ENCODE peak calls at places on chromosomes 3 and 15, in nine cellular contexts. P is tibial artery, G is lower lobe of right lung, K is esophagus squamous epithelium, O is right atrium auricular region, W is hepatocyte, J is breast epithelium, N is psoas muscle, X is IMR-90. Z is an unnamed sample.

GRCh38 chr15:35999211-35999610 is 453.2 kb upstream of the DPH6 start:
- DNase-seq in P (no peak), G (no peak), K (no peak), O (no peak), W (no peak), J (no peak), N (no peak), X (no peak), Z (no peak)

GRCh38 chr15:69529141-69529540 is 76.5 kb downstream of the RPLP1 start:
- DNase-seq in P (peak; percentile 11), G (no peak), K (no peak), O (no peak), W (no peak), J (no peak), N (no peak), X (no peak), Z (no peak)

GRCh38 chr3:180018588-180018987 is 18.1 kb downstream of the PEX5L start:
- DNase-seq in P (no peak), G (no peak), K (no peak), O (no peak), W (no peak), J (no peak), N (no peak), X (no peak), Z (no peak)

GRCh38 chr15:69893863-69894262 is 203.9 kb downstream of the TLE3 start:
- DNase-seq in P (peak; percentile 72), G (no peak), K (no peak), O (peak; percentile 74), W (peak; percentile 36), J (no peak), N (peak; percentile 80), X (peak; percentile 60), Z (peak; percentile 5)

GRCh38 chr3:42019144-42019952 is 57.4 kb upstream of the ULK4 start:
- DNase-seq in P (no peak), G (no peak), K (no peak), O (no peak), W (no peak), J (no peak), N (no peak), X (no peak), Z (peak; percentile 64)

GRCh38 chr15:94070341-94071275 is 160.8 kb upstream of the MCTP2 start:
- DNase-seq in P (no peak), G (peak; percentile 53), K (no peak), O (no peak), W (peak; percentile 56), J (no peak), N (no peak), X (no peak), Z (no peak)

GRCh38 chr3:94026623-94027022 is 1.8 kb downstream of the STX19 start:
- DNase-seq in P (no peak), G (no peak), K (no peak), O (no peak), W (no peak), J (no peak), N (no peak), X (no peak), Z (no peak)

GRCh38 chr15:38066612-38067011 is 132.2 kb downstream of the TMCO5A start:
- DNase-seq in P (no peak), G (no peak), K (no peak), O (no peak), W (no peak), J (no peak), N (no peak), X (no peak), Z (no peak)

GRCh38 chr15:54082836-54083492 is 104.7 kb downstream of the UNC13C start:
- DNase-seq in P (no peak), G (no peak), K (no peak), O (no peak), W (no peak), J (no peak), N (no peak), X (peak; percentile 0), Z (no peak)
- TF ChIP-seq CTCF in P (peak; percentile 51), G (peak; percentile 61), K (peak; percentile 52), O (no peak), W (peak; percentile 43), J (peak; percentile 21), N (peak; percentile 37), X (peak; percentile 55), Z (peak; percentile 58)

GRCh38 chr15:87045741-87046140 is 966.1 kb downstream of the AGBL1 start:
- DNase-seq in P (no peak), G (no peak), K (no peak), O (no peak), W (no peak), J (no peak), N (no peak), X (no peak), Z (no peak)
- H3K9me3 ChIP-seq in P (no peaks in the 10 kb centered on the region), G (no peaks in the 10 kb centered on the region), K (no peaks in the 10 kb centered on the region), O (no peaks in the 10 kb centered on the region), W (no peaks in the 10 kb centered on the region), J (no peaks in the 10 kb centered on the region), N (no peaks in the 10 kb centered on the region), X (peaks cover 9% of the 10 kb centered on the region), Z (no peaks in the 10 kb centered on the region)

DNA sequence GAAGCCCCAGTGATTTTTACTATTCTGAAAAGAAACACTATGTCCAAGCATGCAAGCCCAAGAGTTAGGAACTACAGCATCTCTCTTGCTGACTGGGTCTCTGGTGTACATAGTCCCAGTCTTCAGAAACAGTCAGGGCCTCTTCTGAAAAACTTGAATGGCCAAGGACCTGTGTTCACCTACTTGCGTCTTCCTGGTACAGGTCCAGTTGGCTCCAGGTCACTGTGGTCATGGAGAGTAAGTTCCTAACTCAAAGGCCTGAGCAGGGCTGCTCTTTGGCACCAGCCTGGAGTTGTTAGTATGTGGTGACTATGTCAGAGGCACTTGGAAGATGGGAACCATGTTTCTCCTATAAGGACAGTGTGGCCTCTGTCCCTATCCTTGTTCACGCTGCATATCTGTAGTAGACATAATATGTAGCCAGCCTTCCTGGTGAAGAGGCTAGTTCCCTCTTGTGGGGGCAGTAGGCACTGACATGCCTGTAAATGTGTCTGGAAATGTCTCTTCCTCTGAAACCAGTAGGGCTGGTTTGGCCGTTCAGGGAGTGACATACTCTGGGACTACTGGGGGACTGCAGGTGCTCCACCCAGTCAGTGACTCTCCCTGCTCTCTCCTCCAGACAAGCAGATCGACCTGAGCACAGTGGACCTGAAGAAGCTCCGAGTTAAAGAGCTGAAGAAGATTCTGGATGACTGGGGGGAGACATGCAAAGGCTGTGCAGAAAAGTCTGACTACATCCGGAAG is 2.6 kb upstream of the RBM15B start:
- DNase-seq in P (peak; percentile 60), G (no peak), K (no peak), O (no peak), W (peak; percentile 78), J (peak; percentile 63), N (no peak), X (peak; percentile 20), Z (peak; percentile 95)
- TF ChIP-seq CTCF in P (no peak), G (peak; percentile 13), K (peak; percentile 80), O (no peak), W (peak; percentile 27), J (peak; percentile 53), N (no peak), X (peak; percentile 27), Z (peak; percentile 26)

DNA sequence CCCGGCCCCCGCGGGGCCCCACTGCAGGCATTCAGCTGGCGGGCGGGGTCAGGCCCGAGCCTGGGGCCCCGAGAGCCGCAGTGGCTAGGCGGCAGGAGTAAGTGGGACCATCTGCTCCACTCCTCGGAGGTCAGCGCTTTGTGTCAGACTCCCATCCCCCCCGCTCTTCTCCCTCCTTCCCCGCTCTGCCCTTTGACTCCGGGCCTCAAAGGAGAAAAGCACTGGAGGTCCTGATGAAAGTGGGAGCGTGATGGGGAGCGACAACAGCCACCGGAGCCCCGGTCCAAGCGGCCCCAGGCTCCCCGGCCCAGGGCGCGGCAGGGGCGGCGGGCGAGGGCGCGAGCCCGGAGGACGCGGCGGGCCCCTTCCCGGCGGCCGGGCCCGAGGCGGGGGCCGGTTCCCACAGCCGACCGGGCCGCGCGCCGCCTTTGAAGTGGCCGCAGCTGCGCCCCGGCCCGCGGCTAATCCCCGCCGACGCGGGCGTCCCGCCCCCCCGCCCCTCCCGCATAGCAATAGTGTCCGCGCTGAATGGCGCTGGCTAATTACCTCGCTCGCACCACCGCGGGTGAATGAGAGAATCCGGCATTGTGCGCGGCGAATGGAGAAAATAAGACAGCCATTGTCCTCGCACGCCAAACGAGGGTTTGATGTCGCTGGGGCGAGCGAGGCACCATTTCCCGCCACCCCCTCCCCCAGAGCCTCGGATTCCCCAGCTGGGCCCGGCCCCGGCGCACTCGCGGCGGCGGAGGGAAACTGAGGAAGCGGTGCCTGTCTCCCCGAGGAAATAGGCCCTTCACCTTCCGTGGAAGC is 22.4 kb downstream of the IGDCC3 start:
- DNase-seq in P (no peak), G (no peak), K (no peak), O (no peak), W (peak; percentile 40), J (no peak), N (no peak), X (no peak), Z (peak; percentile 18)
- H3K9me3 ChIP-seq in P (no peaks in the 10 kb centered on the region), G (no peaks in the 10 kb centered on the region), K (no peaks in the 10 kb centered on the region), O (no peaks in the 10 kb centered on the region), W (no peaks in the 10 kb centered on the region), J (peaks cover 9% of the 10 kb centered on the region), N (no peaks in the 10 kb centered on the region), X (peaks cover 7% of the 10 kb centered on the region), Z (no peaks in the 10 kb centered on the region)

GRCh38 chr3:81349941-81350340 is 411.5 kb downstream of the GBE1 start:
- DNase-seq in P (no peak), G (no peak), K (no peak), O (no peak), W (no peak), J (no peak), N (no peak), X (no peak), Z (no peak)

DNA sequence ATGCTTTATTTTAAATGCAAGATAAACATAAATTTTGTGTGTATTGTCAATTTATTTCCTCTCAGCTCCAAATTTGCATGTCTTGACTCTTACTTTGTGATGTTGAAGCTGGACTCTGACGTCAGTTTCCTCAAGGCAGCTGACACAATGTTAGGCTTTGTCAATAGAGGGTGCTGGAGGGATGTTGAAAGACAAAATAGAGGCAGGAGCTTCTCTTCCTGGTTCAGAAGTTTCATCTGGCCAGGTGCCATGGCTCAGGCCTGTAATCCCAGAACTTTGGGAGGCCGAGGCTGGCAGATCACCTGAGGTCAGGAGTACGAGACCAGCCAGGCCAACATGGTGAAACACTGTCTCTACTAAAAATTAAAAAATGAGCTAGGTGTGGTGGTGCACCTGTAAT is 408.6 kb downstream of the GBE1 start:
- DNase-seq in P (no peak), G (no peak), K (no peak), O (no peak), W (peak; percentile 52), J (no peak), N (no peak), X (peak; percentile 8), Z (no peak)
- TF ChIP-seq CTCF in P (no peak), G (no peak), K (no peak), O (no peak), W (peak; percentile 18), J (no peak), N (no peak), X (no peak), Z (no peak)

GRCh38 chr15:87577336-87577735 is 679.2 kb downstream of the NTRK3 start:
- DNase-seq in P (no peak), G (no peak), K (no peak), O (no peak), W (no peak), J (no peak), N (no peak), X (no peak), Z (no peak)
- H3K9me3 ChIP-seq in P (no peaks in the 10 kb centered on the region), G (no peaks in the 10 kb centered on the region), K (no peaks in the 10 kb centered on the region), O (no peaks in the 10 kb centered on the region), W (no peaks in the 10 kb centered on the region), J (no peaks in the 10 kb centered on the region), N (no peaks in the 10 kb centered on the region), X (peaks cover 5% of the 10 kb centered on the region), Z (no peaks in the 10 kb centered on the region)

Z was measured in thyroid gland.